ENCODE peak calls at places on chromosomes 7 and 10, in ten cellular contexts. P is Peyer's patch, Z is brain microvascular endothelial cell, S is right lobe of liver, B is left ventricle myocardium inferior, T is lower lobe of right lung, O is adrenal gland, Y is tibial artery, N is prostate gland, I is K562. K is an unnamed sample.

GRCh38 chr7:44290250-44290616 is 35.2 kb downstream of the CAMK2B start:
- DNase-seq in P (no peak), Z (no peak), S (peak), B (peak), T (peak), O (peak), Y (peak), N (no peak), I (no peak), K (no peak)

GRCh38 chr10:98423691-98424120 is 8.7 kb upstream of the PYROXD2 start:
- DNase-seq in P (no peak), Z (no peak), S (no peak), B (no peak), T (no peak), O (no peak), Y (peak), N (no peak), I (peak), K (no peak)

GRCh38 chr7:27215356-27215755 is 15.5 kb upstream of the HOXA13 start:
- DNase-seq in P (no peak), Z (no peak), S (no peak), B (no peak), T (no peak), O (no peak), Y (no peak), N (no peak), I (no peak), K (no peak)

GRCh38 chr7:30469303-30469702 is 9.3 kb downstream of the NOD1 start:
- DNase-seq in P (no peak), Z (peak), S (no peak), B (peak), T (peak), O (no peak), Y (peak), N (no peak), I (no peak), K (peak)

GRCh38 chr7:26183545-26184282 is 16.8 kb downstream of the HNRNPA2B1 start:
- DNase-seq in P (no peak), Z (no peak), S (no peak), B (no peak), T (no peak), O (no peak), Y (no peak), N (no peak), I (no peak), K (no peak)

GRCh38 chr7:28873410-28873809 is 84.7 kb downstream of the TRIL start:
- DNase-seq in P (no peak), Z (no peak), S (no peak), B (no peak), T (no peak), O (no peak), Y (no peak), N (no peak), I (no peak), K (no peak)

GRCh38 chr7:1562126-1562525 is 6.1 kb upstream of the TMEM184A start:
- DNase-seq in P (no peak), Z (no peak), S (no peak), B (no peak), T (no peak), O (no peak), Y (no peak), N (no peak), I (no peak), K (no peak)

GRCh38 chr7:29839302-29839701 is 33.0 kb downstream of the WIPF3 start:
- DNase-seq in P (no peak), Z (peak), S (no peak), B (peak), T (no peak), O (no peak), Y (peak), N (no peak), I (peak), K (no peak)

GRCh38 chr10:104273291-104273690 is 4.3 kb downstream of the GSTO2 start:
- DNase-seq in P (no peak), Z (no peak), S (no peak), B (no peak), T (no peak), O (no peak), Y (no peak), N (no peak), I (no peak), K (no peak)

GRCh38 chr10:49117366-49117905 is 2.1 kb upstream of the VSTM4 start:
- DNase-seq in P (no peak), Z (no peak), S (no peak), B (no peak), T (no peak), O (no peak), Y (no peak), N (no peak), I (no peak), K (no peak)

GRCh38 chr7:47648301-47648900 is 66.5 kb upstream of the TNS3 start:
- DNase-seq in P (no peak), Z (peak), S (no peak), B (no peak), T (no peak), O (no peak), Y (no peak), N (no peak), I (no peak), K (no peak)

GRCh38 chr10:72250666-72251065 is 23.1 kb upstream of the DDIT4 start:
- DNase-seq in P (no peak), Z (peak), S (peak), B (peak), T (no peak), O (no peak), Y (peak), N (peak), I (peak), K (no peak)

GRCh38 chr10:133182190-133182589 is 22.2 kb downstream of the KNDC1 start:
- DNase-seq in P (no peak), Z (no peak), S (peak), B (no peak), T (no peak), O (no peak), Y (no peak), N (no peak), I (no peak), K (no peak)

GRCh38 chr10:133180915-133181639 is 21.1 kb downstream of the KNDC1 start:
- DNase-seq in P (no peak), Z (no peak), S (peak), B (no peak), T (no peak), O (no peak), Y (no peak), N (no peak), I (no peak), K (no peak)

GRCh38 chr10:133184591-133185244 is 24.7 kb downstream of the KNDC1 start:
- DNase-seq in P (no peak), Z (no peak), S (no peak), B (no peak), T (no peak), O (no peak), Y (no peak), N (no peak), I (no peak), K (no peak)

GRCh38 chr10:133183646-133184378 is 23.8 kb downstream of the KNDC1 start:
- DNase-seq in P (no peak), Z (no peak), S (no peak), B (no peak), T (no peak), O (no peak), Y (no peak), N (no peak), I (no peak), K (no peak)

GRCh38 chr10:133182791-133183645 is 23.0 kb downstream of the KNDC1 start:
- DNase-seq in P (no peak), Z (no peak), S (no peak), B (no peak), T (no peak), O (no peak), Y (no peak), N (no peak), I (no peak), K (no peak)
- H3K27ac ChIP-seq in P (no peak), Z (no peak), S (no peak), B (no peak), T (no peak), O (no peak), Y (no peak), N (no peak), I (no peak), K (no peak)

DNA sequence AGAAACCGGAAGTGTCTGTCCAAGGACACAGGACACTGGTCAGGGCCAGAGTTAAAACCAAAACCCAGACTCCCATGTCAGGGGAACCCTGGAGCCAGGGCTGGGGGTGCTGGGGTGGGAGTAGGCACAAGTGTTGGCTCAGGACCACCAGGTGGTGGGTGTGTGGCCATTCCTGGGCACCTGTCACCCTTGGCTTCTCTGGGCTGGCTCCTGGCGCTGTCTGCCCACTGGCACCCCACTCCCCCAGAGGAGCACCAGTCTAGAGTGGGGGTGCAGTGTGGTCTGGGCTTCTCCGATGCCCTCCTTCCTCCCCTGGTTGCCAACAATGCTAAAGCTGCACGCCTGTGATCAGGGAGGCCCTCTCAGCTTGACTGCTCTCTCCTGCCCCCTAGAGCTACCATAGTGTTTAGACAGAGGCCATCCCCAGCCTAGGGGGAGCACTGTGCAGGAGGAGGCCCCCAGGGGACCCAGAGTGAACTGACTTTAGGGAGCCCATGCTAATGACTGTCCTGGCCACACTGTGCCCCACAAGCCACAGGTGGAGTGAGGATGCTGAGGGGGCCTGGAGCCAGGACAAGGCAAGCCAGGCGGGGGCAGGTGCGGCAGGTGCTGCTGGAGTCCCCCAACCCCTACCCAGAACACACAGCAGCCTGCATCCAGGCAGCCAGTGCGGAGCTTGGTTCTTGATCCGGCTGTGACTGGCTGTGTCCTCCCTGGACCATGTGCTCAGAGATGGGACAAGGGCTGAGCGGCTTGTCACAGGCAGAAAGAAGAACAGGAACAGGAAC is 11.0 kb downstream of the RASGEF1A start:
- DNase-seq in P (peak), Z (no peak), S (no peak), B (no peak), T (no peak), O (peak), Y (no peak), N (no peak), I (peak), K (no peak)
- TF ChIP-seq CTCF in P (peak), Z (peak), S (no peak), B (no peak), T (peak), O (peak), Y (no peak), N (no peak), I (peak), K (peak)

GRCh38 chr10:132028706-132029105 is 37.0 kb upstream of the JAKMIP3 start:
- DNase-seq in P (no peak), Z (no peak), S (no peak), B (no peak), T (no peak), O (no peak), Y (no peak), N (no peak), I (no peak), K (no peak)
- H3K27ac ChIP-seq in P (no peak), Z (no peak), S (no peak), B (no peak), T (no peak), O (no peak), Y (no peak), N (no peak), I (no peak), K (no peak)

GRCh38 chr7:101171442-101171837 is 6.1 kb upstream of the VGF start:
- DNase-seq in P (no peak), Z (no peak), S (no peak), B (no peak), T (no peak), O (no peak), Y (no peak), N (no peak), I (peak), K (no peak)
- TF ChIP-seq CTCF in P (no peak), Z (peak), S (no peak), B (no peak), T (no peak), O (no peak), Y (no peak), N (no peak), I (peak), K (no peak)

K was measured in RWPE1.